ENCODE peak calls at places on chromosome 4, in nine cellular contexts. C, X, T, Z, Y, N, B, H and I are unnamed samples.
A peak's percentile ranks its signal among the peaks of the same experiment; 100 is the strongest.

GRCh38 chr4:7101692-7102515 is 34.0 kb upstream of the GRPEL1 start:
- DNase-seq in C (no peak), X (no peak), T (peak; percentile 80), Z (peak; percentile 88), Y (peak; percentile 80), N (peak; percentile 79), B (peak; percentile 76), H (peak; percentile 86), I (peak; percentile 83)

GRCh38 chr4:6292376-6293096 is 22.9 kb downstream of the WFS1 start:
- DNase-seq in C (no peak), X (no peak), T (no peak), Z (no peak), Y (no peak), N (no peak), B (no peak), H (no peak), I (no peak)

GRCh38 chr4:141797966-141798365 is 161.6 kb downstream of the IL15 start:
- DNase-seq in C (no peak), X (no peak), T (no peak), Z (no peak), Y (no peak), N (no peak), B (no peak), H (no peak), I (no peak)

GRCh38 chr4:172953896-172954568 is 214.6 kb upstream of the GALNT7 start:
- DNase-seq in C (no peak), X (no peak), T (no peak), Z (no peak), Y (no peak), N (no peak), B (no peak), H (no peak), I (no peak)

GRCh38 chr4:1992468-1993168 is 16.2 kb downstream of the NELFA start:
- DNase-seq in C (no peak), X (no peak), T (peak; percentile 23), Z (no peak), Y (peak; percentile 48), N (no peak), B (no peak), H (peak; percentile 57), I (no peak)

GRCh38 chr4:68360570-68360969 is 10.7 kb upstream of the YTHDC1 start:
- DNase-seq in C (no peak), X (no peak), T (no peak), Z (no peak), Y (no peak), N (no peak), B (no peak), H (no peak), I (no peak)

GRCh38 chr4:79653871-79654270 is 245.8 kb upstream of the GK2 start:
- DNase-seq in C (no peak), X (no peak), T (no peak), Z (no peak), Y (no peak), N (no peak), B (no peak), H (peak; percentile 35), I (no peak)

GRCh38 chr4:15004701-15005301 is 2.5 kb downstream of the CPEB2 start:
- DNase-seq in C (peak; percentile 58), X (peak; percentile 73), T (peak; percentile 80), Z (peak; percentile 96), Y (peak; percentile 62), N (peak; percentile 43), B (peak; percentile 96), H (peak; percentile 94), I (peak; percentile 51)

GRCh38 chr4:174324725-174325124 is 41.0 kb downstream of the CEP44 start:
- DNase-seq in C (no peak), X (no peak), T (no peak), Z (no peak), Y (no peak), N (no peak), B (no peak), H (no peak), I (no peak)

GRCh38 chr4:18440527-18441215 is 419.1 kb upstream of the LCORL start:
- DNase-seq in C (no peak), X (no peak), T (no peak), Z (no peak), Y (no peak), N (no peak), B (no peak), H (no peak), I (no peak)
- TF ChIP-seq CTCF in C (no peak), X (no peak), T (no peak), Z (no peak), Y (no peak), N (no peak), B (no peak), H (no peak), I (no peak)

DNA sequence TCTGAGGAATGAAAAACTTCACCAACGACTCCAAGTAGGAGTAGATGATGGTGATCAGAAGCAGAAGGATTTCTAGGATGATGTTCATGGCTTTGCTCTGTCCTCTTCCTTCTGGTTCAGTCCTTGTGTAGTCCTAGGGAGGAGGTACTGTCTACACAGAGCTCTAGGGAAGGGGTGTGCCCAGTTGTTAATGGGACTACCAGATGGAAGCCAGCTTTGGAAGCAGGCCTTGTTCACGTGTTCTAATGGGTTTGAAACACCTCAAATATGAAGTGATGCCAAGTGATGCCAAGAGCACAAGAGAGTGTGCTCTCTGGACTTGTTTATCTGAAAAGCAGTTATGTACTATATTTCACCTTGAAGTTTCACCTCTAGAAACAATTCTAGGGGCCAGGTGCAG is at the start of gene HSD17B13:
- DNase-seq in C (no peak), X (no peak), T (no peak), Z (no peak), Y (no peak), N (no peak), B (peak; percentile 66), H (no peak), I (no peak)
- TF ChIP-seq CTCF in C (no peak), X (no peak), T (no peak), Z (no peak), Y (no peak), N (no peak), B (no peak), H (no peak), I (no peak)

DNA sequence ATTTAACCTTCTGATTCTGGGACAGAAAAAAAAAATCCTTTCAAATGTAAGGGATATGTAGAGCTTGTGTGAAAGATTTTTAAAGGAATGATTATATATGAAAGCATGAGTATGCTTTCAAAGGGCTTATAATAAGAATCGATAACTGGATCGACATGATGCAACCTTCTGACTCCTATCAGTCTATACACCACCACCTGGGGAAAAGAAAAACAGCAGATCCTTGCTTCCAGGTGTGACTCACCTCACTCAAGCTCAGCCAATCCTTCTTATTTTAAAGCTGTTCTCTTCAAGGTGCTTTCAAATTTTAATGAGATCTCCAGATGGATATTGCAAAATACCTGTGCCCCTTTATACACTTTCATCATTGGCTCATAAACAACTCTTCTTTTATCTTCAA is 102.1 kb upstream of the EDNRA start:
- DNase-seq in C (no peak), X (no peak), T (no peak), Z (no peak), Y (no peak), N (no peak), B (no peak), H (no peak), I (no peak)
- TF ChIP-seq CTCF in C (no peak), X (peak; percentile 46), T (no peak), Z (no peak), Y (no peak), N (no peak), B (no peak), H (peak; percentile 15), I (no peak)

GRCh38 chr4:143558823-143559756 is 45.6 kb downstream of the SMARCA5 start:
- DNase-seq in C (no peak), X (peak; percentile 85), T (peak; percentile 85), Z (peak; percentile 77), Y (peak; percentile 70), N (peak; percentile 79), B (peak; percentile 88), H (peak; percentile 85), I (peak; percentile 72)
- TF ChIP-seq CTCF in C (peak; percentile 49), X (peak; percentile 94), T (peak; percentile 6), Z (peak; percentile 19), Y (no peak), N (peak; percentile 79), B (peak; percentile 79), H (peak; percentile 49), I (peak; percentile 77)